ENCODE peak calls at places on chromosomes 6 and 20, in five cellular contexts. A is Right ventricle myocardium superior, M is amniotic epithelial cell, R is caudate nucleus, T is Karpas-422. Q is an unnamed sample.

GRCh38 chr6:110422444-110422822 is 7.1 kb upstream of the DDO start:
- DNase-seq in T (no peak), R (no peak), M (peak; percentile 63), A (no peak), Q (no peak)

GRCh38 chr20:59017493-59018231 is 1.6 kb upstream of the TUBB1 start:
- DNase-seq in A (no peak), M (no peak), T (no peak), R (no peak), Q (no peak)

GRCh38 chr6:6556162-6556737 is 32.3 kb upstream of the LY86 start:
- DNase-seq in R (no peak), T (no peak), A (no peak), M (peak; percentile 16), Q (no peak)

GRCh38 chr6:107763959-107764358 is 60.2 kb downstream of the SCML4 start:
- DNase-seq in T (no peak), A (no peak), M (peak; percentile 24), R (no peak), Q (no peak)

GRCh38 chr6:7664003-7664402 is 61.9 kb upstream of the BMP6 start:
- DNase-seq in A (no peak), M (no peak), T (no peak), R (no peak), Q (no peak)

GRCh38 chr6:9494864-9495263 is 920.0 kb downstream of the TFAP2A start:
- DNase-seq in A (no peak), R (no peak), M (peak; percentile 48), T (no peak), Q (no peak)

GRCh38 chr6:147382945-147383554 is 125.4 kb upstream of the SAMD5 start:
- DNase-seq in T (peak; percentile 58), R (no peak), A (no peak), M (peak; percentile 49), Q (no peak)

GRCh38 chr20:15287331-15287730 is 949.9 kb upstream of the FLRT3 start:
- DNase-seq in M (no peak), R (no peak), T (no peak), A (no peak), Q (no peak)

GRCh38 chr6:21885532-21886089 is 292.1 kb downstream of the SOX4 start:
- DNase-seq in M (peak; percentile 96), R (peak; percentile 4), T (peak; percentile 19), A (peak; percentile 67), Q (no peak)

GRCh38 chr6:53651764-53652401 is 13.7 kb downstream of the KLHL31 start:
- DNase-seq in M (no peak), R (peak; percentile 47), A (peak; percentile 82), T (no peak), Q (peak; percentile 88)

GRCh38 chr20:52676282-52676995 is 295.7 kb upstream of the TSHZ2 start:
- DNase-seq in R (no peak), A (no peak), M (no peak), T (no peak), Q (no peak)

GRCh38 chr6:11662323-11662722 is 116.3 kb downstream of the ADTRP start:
- DNase-seq in M (no peak), A (no peak), T (no peak), R (no peak), Q (no peak)

GRCh38 chr20:58597021-58597940 is 53.8 kb upstream of the STX16 start:
- DNase-seq in T (no peak), A (peak; percentile 69), R (no peak), M (peak; percentile 97), Q (no peak)

GRCh38 chr6:48881551-48881950 is 581.5 kb downstream of the MMUT start:
- DNase-seq in M (peak; percentile 25), R (no peak), T (no peak), A (no peak), Q (no peak)

Q was measured in NCI-H748 treated with DMSO at 0.1 percent for 48 hours.